ENCODE peak calls at places on chromosomes 6 and 20, in ten cellular contexts. One of them, this sample, is unnamed. For H3K4me1, the result is how much of the 10 kb centered on the place peaks cover.

GRCh38 chr20:8132632-8133587 is 844 bp downstream of the PLCB1 start:
- DNase-seq in cardiac muscle cell: peak
- DNase-seq in small intestine: no peak
- DNase-seq in endodermal cell: peak
- DNase-seq in Peyer's patch: no peak
- DNase-seq in PC-3: no peak
- DNase-seq in colonic mucosa: peak
- DNase-seq in uterus: peak
- DNase-seq in Panc1: no peak
- DNase-seq in neuronal stem cell: peak
- DNase-seq in this sample: no peak

GRCh38 chr6:160583805-160584204 is 80.3 kb downstream of the LPA start:
- DNase-seq in Panc1: no peak
- DNase-seq in Peyer's patch: no peak
- DNase-seq in PC-3: peak
- DNase-seq in cardiac muscle cell: no peak
- DNase-seq in uterus: no peak
- DNase-seq in small intestine: no peak
- DNase-seq in endodermal cell: no peak
- DNase-seq in colonic mucosa: no peak
- DNase-seq in neuronal stem cell: no peak
- DNase-seq in this sample: no peak

GRCh38 chr6:14799928-14800327 is 445.9 kb upstream of the JARID2 start:
- DNase-seq in colonic mucosa: peak
- DNase-seq in small intestine: peak
- DNase-seq in Panc1: no peak
- DNase-seq in cardiac muscle cell: peak
- DNase-seq in neuronal stem cell: peak
- DNase-seq in uterus: peak
- DNase-seq in Peyer's patch: peak
- DNase-seq in endodermal cell: peak
- DNase-seq in PC-3: peak
- DNase-seq in this sample: peak

GRCh38 chr6:162613310-162613709 is 114.3 kb downstream of the PRKN start:
- DNase-seq in neuronal stem cell: no peak
- DNase-seq in Peyer's patch: no peak
- DNase-seq in uterus: no peak
- DNase-seq in PC-3: no peak
- DNase-seq in endodermal cell: no peak
- DNase-seq in colonic mucosa: no peak
- DNase-seq in Panc1: no peak
- DNase-seq in small intestine: no peak
- DNase-seq in cardiac muscle cell: no peak
- DNase-seq in this sample: no peak

GRCh38 chr20:14986026-14986655 is 648.7 kb upstream of the FLRT3 start:
- DNase-seq in small intestine: peak
- DNase-seq in cardiac muscle cell: peak
- DNase-seq in PC-3: peak
- DNase-seq in Peyer's patch: no peak
- DNase-seq in uterus: peak
- DNase-seq in neuronal stem cell: no peak
- DNase-seq in colonic mucosa: peak
- DNase-seq in endodermal cell: no peak
- DNase-seq in Panc1: no peak
- DNase-seq in this sample: no peak

GRCh38 chr6:2863901-2864300 is 22.2 kb upstream of the SERPINB1 start:
- DNase-seq in cardiac muscle cell: no peak
- DNase-seq in endodermal cell: peak
- DNase-seq in uterus: no peak
- DNase-seq in Panc1: no peak
- DNase-seq in neuronal stem cell: no peak
- DNase-seq in colonic mucosa: no peak
- DNase-seq in Peyer's patch: no peak
- DNase-seq in small intestine: no peak
- DNase-seq in PC-3: no peak
- DNase-seq in this sample: peak

GRCh38 chr20:32896521-32897280 is 38.0 kb downstream of the EFCAB8 start:
- DNase-seq in cardiac muscle cell: no peak
- DNase-seq in Panc1: no peak
- DNase-seq in uterus: no peak
- DNase-seq in colonic mucosa: no peak
- DNase-seq in endodermal cell: no peak
- DNase-seq in Peyer's patch: no peak
- DNase-seq in PC-3: no peak
- DNase-seq in small intestine: no peak
- DNase-seq in neuronal stem cell: no peak
- DNase-seq in this sample: no peak

GRCh38 chr6:35810831-35811698 is 5.9 kb downstream of the LHFPL5 start:
- DNase-seq in small intestine: peak
- DNase-seq in cardiac muscle cell: peak
- DNase-seq in endodermal cell: no peak
- DNase-seq in Peyer's patch: no peak
- DNase-seq in uterus: no peak
- DNase-seq in Panc1: peak
- DNase-seq in PC-3: peak
- DNase-seq in colonic mucosa: no peak
- DNase-seq in neuronal stem cell: no peak
- DNase-seq in this sample: no peak

GRCh38 chr20:52201395-52201794 is 9.8 kb upstream of the ZFP64 start:
- DNase-seq in cardiac muscle cell: no peak
- DNase-seq in colonic mucosa: no peak
- DNase-seq in small intestine: no peak
- DNase-seq in endodermal cell: no peak
- DNase-seq in PC-3: no peak
- DNase-seq in Panc1: no peak
- DNase-seq in Peyer's patch: no peak
- DNase-seq in neuronal stem cell: no peak
- DNase-seq in uterus: no peak
- DNase-seq in this sample: no peak

GRCh38 chr6:49906511-49906910 is 40.2 kb upstream of the CRISP1 start:
- DNase-seq in endodermal cell: no peak
- DNase-seq in PC-3: no peak
- DNase-seq in Panc1: no peak
- DNase-seq in Peyer's patch: no peak
- DNase-seq in neuronal stem cell: no peak
- DNase-seq in colonic mucosa: no peak
- DNase-seq in uterus: no peak
- DNase-seq in cardiac muscle cell: no peak
- DNase-seq in small intestine: no peak
- DNase-seq in this sample: no peak

DNA sequence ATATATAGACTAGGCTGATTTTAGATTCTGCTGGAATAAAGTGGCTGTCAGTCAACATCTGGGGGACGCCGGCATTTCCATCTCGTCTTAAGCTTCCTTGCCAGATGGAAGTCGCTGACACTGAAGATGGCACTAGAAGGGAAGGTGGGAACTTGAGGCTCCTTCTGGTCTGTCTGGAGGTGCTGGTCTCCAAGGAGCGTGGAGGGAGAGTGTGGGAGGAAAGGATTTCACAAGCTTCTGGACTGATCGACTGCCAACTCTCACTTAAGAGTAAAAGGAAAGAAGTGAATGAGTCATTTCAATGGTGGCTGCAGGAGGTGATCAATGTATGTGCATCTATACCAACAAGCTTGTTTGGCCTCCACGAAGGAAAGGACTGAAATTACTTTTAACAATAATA is 40.4 kb downstream of the DUSP22 start:
- DNase-seq in endodermal cell: no peak
- DNase-seq in PC-3: no peak
- DNase-seq in Panc1: no peak
- DNase-seq in small intestine: no peak
- DNase-seq in colonic mucosa: no peak
- DNase-seq in Peyer's patch: no peak
- DNase-seq in uterus: peak
- DNase-seq in cardiac muscle cell: peak
- DNase-seq in neuronal stem cell: no peak
- DNase-seq in this sample: no peak
- H3K4me1 ChIP-seq in endodermal cell: under half
- H3K4me1 ChIP-seq in PC-3: under half
- H3K4me1 ChIP-seq in Panc1: under half
- H3K4me1 ChIP-seq in small intestine: under half
- H3K4me1 ChIP-seq in colonic mucosa: under half
- H3K4me1 ChIP-seq in Peyer's patch: under half
- H3K4me1 ChIP-seq in uterus: under half
- H3K4me1 ChIP-seq in cardiac muscle cell: under half
- H3K4me1 ChIP-seq in neuronal stem cell: under half
- H3K4me1 ChIP-seq in this sample: under half

GRCh38 chr20:3925899-3926638 is 36.9 kb downstream of the PANK2 start:
- DNase-seq in neuronal stem cell: no peak
- DNase-seq in cardiac muscle cell: no peak
- DNase-seq in Panc1: no peak
- DNase-seq in small intestine: no peak
- DNase-seq in uterus: no peak
- DNase-seq in endodermal cell: no peak
- DNase-seq in PC-3: no peak
- DNase-seq in Peyer's patch: no peak
- DNase-seq in colonic mucosa: no peak
- DNase-seq in this sample: no peak

GRCh38 chr20:3924304-3925112 is 35.3 kb downstream of the PANK2 start:
- DNase-seq in PC-3: no peak
- DNase-seq in small intestine: no peak
- DNase-seq in neuronal stem cell: no peak
- DNase-seq in cardiac muscle cell: peak
- DNase-seq in Peyer's patch: no peak
- DNase-seq in colonic mucosa: no peak
- DNase-seq in uterus: no peak
- DNase-seq in Panc1: no peak
- DNase-seq in endodermal cell: no peak
- DNase-seq in this sample: no peak

GRCh38 chr20:3922983-3923339 is 33.8 kb downstream of the PANK2 start:
- DNase-seq in Panc1: no peak
- DNase-seq in Peyer's patch: no peak
- DNase-seq in cardiac muscle cell: no peak
- DNase-seq in neuronal stem cell: no peak
- DNase-seq in small intestine: no peak
- DNase-seq in endodermal cell: no peak
- DNase-seq in colonic mucosa: no peak
- DNase-seq in PC-3: no peak
- DNase-seq in uterus: no peak
- DNase-seq in this sample: no peak

GRCh38 chr20:3923818-3924217 is 34.6 kb downstream of the PANK2 start:
- DNase-seq in colonic mucosa: no peak
- DNase-seq in cardiac muscle cell: peak
- DNase-seq in uterus: no peak
- DNase-seq in endodermal cell: no peak
- DNase-seq in Peyer's patch: no peak
- DNase-seq in Panc1: no peak
- DNase-seq in small intestine: no peak
- DNase-seq in PC-3: no peak
- DNase-seq in neuronal stem cell: no peak
- DNase-seq in this sample: no peak

GRCh38 chr20:3925113-3925695 is 36.0 kb downstream of the PANK2 start:
- DNase-seq in small intestine: no peak
- DNase-seq in Panc1: no peak
- DNase-seq in neuronal stem cell: no peak
- DNase-seq in uterus: no peak
- DNase-seq in PC-3: no peak
- DNase-seq in Peyer's patch: no peak
- DNase-seq in cardiac muscle cell: no peak
- DNase-seq in endodermal cell: no peak
- DNase-seq in colonic mucosa: no peak
- DNase-seq in this sample: no peak
- H3K4me1 ChIP-seq in small intestine: under half
- H3K4me1 ChIP-seq in Panc1: under half
- H3K4me1 ChIP-seq in neuronal stem cell: under half
- H3K4me1 ChIP-seq in uterus: under half
- H3K4me1 ChIP-seq in PC-3: under half
- H3K4me1 ChIP-seq in Peyer's patch: under half
- H3K4me1 ChIP-seq in cardiac muscle cell: under half
- H3K4me1 ChIP-seq in endodermal cell: under half
- H3K4me1 ChIP-seq in colonic mucosa: under half
- H3K4me1 ChIP-seq in this sample: under half

DNA sequence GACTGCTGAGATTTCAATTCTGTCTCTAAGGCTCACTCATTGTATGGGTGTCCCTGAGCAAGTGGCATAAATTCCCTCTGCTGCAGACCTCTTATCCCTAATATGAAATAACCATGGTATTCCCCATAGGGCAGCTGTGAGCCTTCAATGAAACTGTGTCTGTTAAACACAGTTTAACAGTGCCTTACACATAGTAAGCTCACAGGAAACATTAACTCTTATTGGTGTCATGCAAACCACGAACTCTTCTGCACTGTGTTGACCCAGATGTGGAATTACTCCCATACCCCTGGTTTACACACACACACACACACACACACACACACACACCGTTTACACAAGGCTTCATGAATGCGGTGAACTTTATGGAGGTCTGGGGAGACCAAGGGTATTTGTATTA is 23.2 kb downstream of the DAAM2 start:
- DNase-seq in PC-3: no peak
- DNase-seq in Panc1: no peak
- DNase-seq in endodermal cell: no peak
- DNase-seq in Peyer's patch: no peak
- DNase-seq in small intestine: no peak
- DNase-seq in colonic mucosa: no peak
- DNase-seq in neuronal stem cell: no peak
- DNase-seq in cardiac muscle cell: no peak
- DNase-seq in uterus: no peak
- DNase-seq in this sample: no peak
- H3K4me1 ChIP-seq in PC-3: under half
- H3K4me1 ChIP-seq in Panc1: under half
- H3K4me1 ChIP-seq in endodermal cell: under half
- H3K4me1 ChIP-seq in Peyer's patch: under half
- H3K4me1 ChIP-seq in small intestine: under half
- H3K4me1 ChIP-seq in colonic mucosa: under half
- H3K4me1 ChIP-seq in neuronal stem cell: under half
- H3K4me1 ChIP-seq in cardiac muscle cell: under half
- H3K4me1 ChIP-seq in uterus: under half
- H3K4me1 ChIP-seq in this sample: under half

GRCh38 chr6:149334682-149335160 is 17.2 kb downstream of the TAB2 start:
- DNase-seq in uterus: no peak
- DNase-seq in endodermal cell: no peak
- DNase-seq in Peyer's patch: no peak
- DNase-seq in colonic mucosa: no peak
- DNase-seq in Panc1: no peak
- DNase-seq in cardiac muscle cell: peak
- DNase-seq in small intestine: no peak
- DNase-seq in neuronal stem cell: no peak
- DNase-seq in PC-3: peak
- DNase-seq in this sample: no peak

GRCh38 chr6:149337330-149337729 is 19.8 kb downstream of the TAB2 start:
- DNase-seq in Peyer's patch: no peak
- DNase-seq in cardiac muscle cell: no peak
- DNase-seq in colonic mucosa: no peak
- DNase-seq in uterus: no peak
- DNase-seq in small intestine: no peak
- DNase-seq in endodermal cell: no peak
- DNase-seq in Panc1: no peak
- DNase-seq in PC-3: no peak
- DNase-seq in neuronal stem cell: no peak
- DNase-seq in this sample: no peak

GRCh38 chr6:149335924-149336323 is 18.4 kb downstream of the TAB2 start:
- DNase-seq in small intestine: peak
- DNase-seq in uterus: no peak
- DNase-seq in endodermal cell: no peak
- DNase-seq in Peyer's patch: no peak
- DNase-seq in neuronal stem cell: no peak
- DNase-seq in cardiac muscle cell: peak
- DNase-seq in PC-3: peak
- DNase-seq in Panc1: no peak
- DNase-seq in colonic mucosa: no peak
- DNase-seq in this sample: no peak

GRCh38 chr6:149334201-149334600 is 16.7 kb downstream of the TAB2 start:
- DNase-seq in Panc1: no peak
- DNase-seq in uterus: no peak
- DNase-seq in small intestine: no peak
- DNase-seq in colonic mucosa: no peak
- DNase-seq in cardiac muscle cell: peak
- DNase-seq in endodermal cell: no peak
- DNase-seq in PC-3: peak
- DNase-seq in Peyer's patch: no peak
- DNase-seq in neuronal stem cell: no peak
- DNase-seq in this sample: no peak

GRCh38 chr6:149336529-149336928 is 19.0 kb downstream of the TAB2 start:
- DNase-seq in colonic mucosa: no peak
- DNase-seq in small intestine: no peak
- DNase-seq in uterus: no peak
- DNase-seq in Panc1: no peak
- DNase-seq in cardiac muscle cell: no peak
- DNase-seq in endodermal cell: no peak
- DNase-seq in PC-3: peak
- DNase-seq in Peyer's patch: no peak
- DNase-seq in neuronal stem cell: no peak
- DNase-seq in this sample: peak
- H3K4me1 ChIP-seq in colonic mucosa: under half
- H3K4me1 ChIP-seq in small intestine: under half
- H3K4me1 ChIP-seq in uterus: under half
- H3K4me1 ChIP-seq in Panc1: half or more
- H3K4me1 ChIP-seq in cardiac muscle cell: half or more
- H3K4me1 ChIP-seq in endodermal cell: under half
- H3K4me1 ChIP-seq in PC-3: half or more
- H3K4me1 ChIP-seq in Peyer's patch: under half
- H3K4me1 ChIP-seq in neuronal stem cell: under half
- H3K4me1 ChIP-seq in this sample: under half

This sample was measured in HAP-1.